ENCODE peak calls at places on chromosome 1, in four cellular contexts. One of them, this sample, is unnamed.

GRCh38 chr1:201888282-201889033 is at the start of gene SHISA4:
- DNase-seq in activated T-cell treated with anti-CD3 and anti-CD28 coated beads for 48 hours: no peak
- DNase-seq in astrocyte of the spinal cord: peak
- DNase-seq in CD4-positive, alpha-beta T cell: no peak
- DNase-seq in this sample: peak

GRCh38 chr1:226584164-226584563 is 35.6 kb downstream of the STUM start:
- DNase-seq in CD4-positive, alpha-beta T cell: no peak
- DNase-seq in astrocyte of the spinal cord: no peak
- DNase-seq in activated T-cell treated with anti-CD3 and anti-CD28 coated beads for 48 hours: no peak
- DNase-seq in this sample: no peak

GRCh38 chr1:25996966-25997758 is 701 bp downstream of the PAFAH2 start:
- DNase-seq in astrocyte of the spinal cord: peak
- DNase-seq in activated T-cell treated with anti-CD3 and anti-CD28 coated beads for 48 hours: no peak
- DNase-seq in CD4-positive, alpha-beta T cell: no peak
- DNase-seq in this sample: no peak

GRCh38 chr1:78275906-78276690 is 214.7 kb upstream of the PTGFR start:
- DNase-seq in CD4-positive, alpha-beta T cell: no peak
- DNase-seq in astrocyte of the spinal cord: peak
- DNase-seq in activated T-cell treated with anti-CD3 and anti-CD28 coated beads for 48 hours: no peak
- DNase-seq in this sample: no peak

GRCh38 chr1:52944566-52944965 is 17.5 kb downstream of the SCP2 start:
- DNase-seq in astrocyte of the spinal cord: no peak
- DNase-seq in CD4-positive, alpha-beta T cell: no peak
- DNase-seq in activated T-cell treated with anti-CD3 and anti-CD28 coated beads for 48 hours: no peak
- DNase-seq in this sample: no peak

GRCh38 chr1:200905411-200906052 is 10.8 kb downstream of the INAVA start:
- DNase-seq in astrocyte of the spinal cord: peak
- DNase-seq in activated T-cell treated with anti-CD3 and anti-CD28 coated beads for 48 hours: no peak
- DNase-seq in CD4-positive, alpha-beta T cell: no peak
- DNase-seq in this sample: peak

GRCh38 chr1:229888157-229888556 is 178.9 kb upstream of the GALNT2 start:
- DNase-seq in CD4-positive, alpha-beta T cell: no peak
- DNase-seq in activated T-cell treated with anti-CD3 and anti-CD28 coated beads for 48 hours: no peak
- DNase-seq in astrocyte of the spinal cord: no peak
- DNase-seq in this sample: no peak

GRCh38 chr1:33818071-33818470 is 45.8 kb upstream of the HMGB4 start:
- DNase-seq in CD4-positive, alpha-beta T cell: no peak
- DNase-seq in astrocyte of the spinal cord: no peak
- DNase-seq in activated T-cell treated with anti-CD3 and anti-CD28 coated beads for 48 hours: no peak
- DNase-seq in this sample: no peak

GRCh38 chr1:9085306-9085940 is 16.0 kb upstream of the SLC2A5 start:
- DNase-seq in activated T-cell treated with anti-CD3 and anti-CD28 coated beads for 48 hours: no peak
- DNase-seq in astrocyte of the spinal cord: no peak
- DNase-seq in CD4-positive, alpha-beta T cell: no peak
- DNase-seq in this sample: no peak

This sample was measured in activated naive CD8-positive, alpha-beta T cell treated with anti-CD3 and anti-CD28 coated beads for 36 hours.